ENCODE peak calls at places on chromosomes 6 and 20, in seven cellular contexts. O is IMR-90, H is H1, J is H9, M is neuronal stem cell, A is trophoblast cell, G is mesenchymal stem cell. D is an unnamed sample.

GRCh38 chr20:5722927-5723326 is 27.3 kb upstream of the SHLD1 start:
- DNase-seq in O (no peak), H (no peak), J (no peak), M (no peak), A (no peak), G (no peak), D (no peak)

GRCh38 chr6:167420177-167420576 is 95.3 kb downstream of the TTLL2 start:
- DNase-seq in O (no peak), H (no peak), J (peak), M (no peak), A (no peak), G (no peak), D (peak)

GRCh38 chr20:53958240-53958639 is 112.2 kb downstream of the BCAS1 start:
- DNase-seq in O (no peak), H (no peak), J (no peak), M (no peak), A (no peak), G (no peak), D (no peak)

GRCh38 chr6:163261361-163261760 is 153.2 kb upstream of the QKI start:
- DNase-seq in O (no peak), H (no peak), J (no peak), M (no peak), A (no peak), G (no peak), D (peak)

GRCh38 chr6:138087549-138087948 is 19.7 kb downstream of the PERP start:
- DNase-seq in O (no peak), H (no peak), J (no peak), M (no peak), A (peak), G (peak), D (peak)

GRCh38 chr6:21586760-21587181 is 6.8 kb upstream of the SOX4 start:
- DNase-seq in O (no peak), H (no peak), J (no peak), M (no peak), A (no peak), G (no peak), D (no peak)

GRCh38 chr6:5173862-5174643 is 86.7 kb downstream of the LYRM4 start:
- DNase-seq in O (peak), H (no peak), J (no peak), M (no peak), A (no peak), G (peak), D (no peak)

GRCh38 chr6:17280138-17280537 is 1.0 kb upstream of the RBM24 start:
- DNase-seq in O (no peak), H (no peak), J (no peak), M (no peak), A (no peak), G (peak), D (peak)

GRCh38 chr6:134368670-134369069 is 50.8 kb upstream of the SGK1 start:
- DNase-seq in O (no peak), H (no peak), J (no peak), M (no peak), A (no peak), G (no peak), D (no peak)

GRCh38 chr6:139628220-139628619 is 253.8 kb upstream of the CITED2 start:
- DNase-seq in O (no peak), H (no peak), J (no peak), M (no peak), A (no peak), G (no peak), D (no peak)

GRCh38 chr20:1225729-1226313 is at the start of gene RAD21L1:
- DNase-seq in O (peak), H (peak), J (peak), M (peak), A (peak), G (peak), D (peak)

GRCh38 chr6:81743649-81744048 is 8.8 kb downstream of the TENT5A start:
- DNase-seq in O (no peak), H (no peak), J (no peak), M (no peak), A (peak), G (no peak), D (no peak)

GRCh38 chr6:27478141-27478705 is 5.3 kb upstream of the ZNF184 start:
- DNase-seq in O (peak), H (no peak), J (no peak), M (no peak), A (no peak), G (peak), D (no peak)

GRCh38 chr6:40482532-40482931 is 104.6 kb downstream of the LRFN2 start:
- DNase-seq in O (no peak), H (no peak), J (peak), M (peak), A (no peak), G (no peak), D (peak)

GRCh38 chr6:5121479-5121878 is 36.3 kb downstream of the PPP1R3G start:
- DNase-seq in O (no peak), H (no peak), J (no peak), M (no peak), A (no peak), G (no peak), D (no peak)

GRCh38 chr6:102485480-102485879 is 1092.0 kb downstream of the GRIK2 start:
- DNase-seq in O (no peak), H (no peak), J (no peak), M (no peak), A (no peak), G (no peak), D (no peak)

GRCh38 chr6:116190550-116190949 is 63.3 kb downstream of the TSPYL4 start:
- DNase-seq in O (peak), H (no peak), J (no peak), M (no peak), A (no peak), G (no peak), D (no peak)

GRCh38 chr6:87789198-87789899 is 87.3 kb upstream of the AKIRIN2 start:
- DNase-seq in O (peak), H (no peak), J (no peak), M (no peak), A (peak), G (peak), D (peak)

GRCh38 chr6:11434565-11435326 is 102.8 kb upstream of the TMEM170B start:
- DNase-seq in O (peak), H (no peak), J (no peak), M (no peak), A (peak), G (peak), D (peak)

GRCh38 chr6:139422105-139423036 is 47.9 kb upstream of the CITED2 start:
- DNase-seq in O (no peak), H (no peak), J (no peak), M (no peak), A (no peak), G (no peak), D (no peak)

GRCh38 chr6:21987501-21987957 is 309.3 kb downstream of the PRL start:
- DNase-seq in O (peak), H (no peak), J (no peak), M (no peak), A (no peak), G (peak), D (peak)

GRCh38 chr6:158654498-158654897 is 4.6 kb downstream of the SYTL3 start:
- DNase-seq in O (peak), H (no peak), J (no peak), M (no peak), A (peak), G (peak), D (no peak)

GRCh38 chr6:138844203-138844602 is 48.3 kb downstream of the ECT2L start:
- DNase-seq in O (peak), H (no peak), J (no peak), M (no peak), A (no peak), G (no peak), D (no peak)

GRCh38 chr6:100466410-100467143 is 1.9 kb upstream of the SIM1 start:
- DNase-seq in O (no peak), H (no peak), J (peak), M (no peak), A (no peak), G (no peak), D (peak)

GRCh38 chr20:33561981-33562601 is 72.2 kb downstream of the CBFA2T2 start:
- DNase-seq in O (peak), H (no peak), J (peak), M (no peak), A (no peak), G (peak), D (peak)

GRCh38 chr6:14277405-14277930 is 159.9 kb downstream of the CD83 start:
- DNase-seq in O (no peak), H (no peak), J (peak), M (no peak), A (no peak), G (no peak), D (no peak)

GRCh38 chr6:35392773-35393672 is 50.7 kb downstream of the PPARD start:
- DNase-seq in O (no peak), H (no peak), J (no peak), M (no peak), A (no peak), G (no peak), D (no peak)
- H2AK5ac ChIP-seq in O (peak), H (no peak), J (no peak), M (peak), A (no peak), G (no peak), D (no peak)

GRCh38 chr6:53822355-53823115 is 27.7 kb downstream of the LRRC1 start:
- DNase-seq in O (peak), H (no peak), J (no peak), M (no peak), A (no peak), G (no peak), D (no peak)
- H2BK120ac ChIP-seq in O (no peak), H (no peak), J (no peak), M (no peak), A (no peak), G (no peak), D (no peak)

DNA sequence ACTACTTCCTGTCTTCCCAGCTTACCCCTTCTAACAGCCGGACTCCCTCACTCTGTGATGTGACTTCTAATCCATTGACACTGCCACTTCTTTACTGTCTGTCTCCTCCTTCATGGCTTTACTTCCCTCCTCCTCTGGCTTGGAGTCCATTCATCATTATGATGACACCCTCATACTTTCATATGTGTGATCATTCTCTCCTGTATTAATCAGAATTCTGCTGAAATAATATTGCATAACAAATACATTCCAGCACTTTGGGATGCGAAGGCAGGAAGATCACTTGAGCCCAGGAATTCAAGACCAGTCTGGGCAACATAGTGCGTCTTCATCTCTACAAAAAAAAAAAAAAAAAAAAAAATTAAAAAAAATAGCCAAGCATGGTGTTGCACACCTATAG is 147.9 kb upstream of the BTBD3 start:
- DNase-seq in O (no peak), H (no peak), J (no peak), M (no peak), A (no peak), G (no peak), D (no peak)
- H3K4ac ChIP-seq in O (no peak), H (peak), J (no peak), M (no peak), A (no peak), G (no peak), D (no peak)

DNA sequence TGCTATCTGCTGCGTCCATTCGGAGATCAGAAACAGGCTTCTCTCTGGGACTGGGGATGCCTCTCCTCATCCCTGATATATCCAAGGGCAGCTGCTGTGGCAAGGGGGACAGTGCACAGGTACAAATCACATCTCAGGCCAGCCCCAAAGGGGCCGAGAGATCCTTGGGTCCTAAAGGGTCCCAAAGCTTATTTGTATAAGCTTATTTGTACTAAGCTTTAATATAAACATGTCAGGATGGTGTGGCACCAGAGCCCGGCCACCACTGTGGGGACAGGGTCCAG is 45.3 kb downstream of the FGD2 start:
- DNase-seq in O (no peak), H (no peak), J (no peak), M (no peak), A (no peak), G (no peak), D (no peak)
- H2AK5ac ChIP-seq in O (peak), H (no peak), J (no peak), M (no peak), A (no peak), G (no peak), D (no peak)

GRCh38 chr6:26431258-26432162 is 8.8 kb upstream of the BTN3A3 start:
- DNase-seq in O (no peak), H (no peak), J (no peak), M (no peak), A (no peak), G (no peak), D (no peak)

GRCh38 chr6:26427093-26427809 is 13.1 kb upstream of the BTN3A3 start:
- DNase-seq in O (no peak), H (no peak), J (no peak), M (no peak), A (no peak), G (no peak), D (no peak)

GRCh38 chr6:26428206-26428605 is 12.1 kb upstream of the BTN3A3 start:
- DNase-seq in O (no peak), H (no peak), J (no peak), M (no peak), A (peak), G (no peak), D (no peak)

GRCh38 chr6:26432622-26433021 is 7.7 kb upstream of the BTN3A3 start:
- DNase-seq in O (peak), H (no peak), J (no peak), M (no peak), A (peak), G (no peak), D (no peak)

GRCh38 chr6:26430787-26431186 is 9.5 kb upstream of the BTN3A3 start:
- DNase-seq in O (no peak), H (no peak), J (no peak), M (no peak), A (no peak), G (no peak), D (no peak)
- H2BK120ac ChIP-seq in O (no peak), H (no peak), J (no peak), M (no peak), A (no peak), G (no peak), D (no peak)

DNA sequence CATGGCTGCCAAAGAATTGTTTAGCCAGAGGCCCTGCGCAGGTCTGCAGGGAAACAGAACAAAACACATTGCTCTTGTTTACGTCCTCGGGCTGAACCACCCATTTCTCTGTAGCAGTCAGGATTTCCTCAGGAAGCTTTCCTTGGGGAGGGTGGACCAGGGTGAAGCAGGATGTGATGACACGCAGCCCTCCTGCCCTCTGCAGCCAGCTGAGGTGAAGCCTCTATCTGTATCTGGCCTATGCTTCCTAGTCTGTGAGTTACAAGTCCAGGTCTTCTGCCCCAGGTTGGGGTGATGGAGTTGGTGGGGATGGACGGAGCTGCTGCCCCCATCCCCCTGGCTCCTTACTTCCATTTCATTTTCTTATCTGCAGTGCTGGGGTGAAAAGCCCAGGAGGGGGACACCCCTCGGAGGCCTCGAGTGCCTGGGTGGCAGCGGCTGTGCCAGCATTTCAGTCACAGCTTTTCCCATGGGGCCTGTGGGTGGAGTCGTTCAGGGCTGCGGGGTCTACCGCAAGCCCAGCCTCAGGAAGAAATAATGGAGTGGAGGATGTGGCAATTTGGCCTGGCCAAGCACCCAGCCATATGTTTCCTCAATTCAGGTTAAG is 24.9 kb downstream of the SASH1 start:
- DNase-seq in O (peak), H (no peak), J (peak), M (no peak), A (peak), G (peak), D (peak)
- H3K4ac ChIP-seq in O (peak), H (no peak), J (no peak), M (no peak), A (no peak), G (no peak), D (no peak)